ENCODE peak calls at places on chromosomes 13 and 19, in ten cellular contexts. L, E, M, F, H, S, Z, J, A and B are unnamed samples.
A peak's percentile ranks its signal among the peaks of the same experiment; 100 is the strongest.

GRCh38 chr13:77528834-77529500 is 6.5 kb upstream of the SCEL start:
- DNase-seq in L (no peak), E (no peak), M (no peak), F (no peak), H (no peak), S (no peak), Z (no peak), J (no peak), A (no peak), B (no peak)

GRCh38 chr13:45674908-45675307 is 27.2 kb upstream of the CBY2 start:
- DNase-seq in L (peak; percentile 28), E (no peak), M (no peak), F (no peak), H (no peak), S (no peak), Z (no peak), J (no peak), A (no peak), B (no peak)

GRCh38 chr19:33640773-33641172 is 19.0 kb downstream of the CHST8 start:
- DNase-seq in L (no peak), E (peak; percentile 48), M (no peak), F (no peak), H (no peak), S (no peak), Z (no peak), J (no peak), A (no peak), B (peak; percentile 35)

GRCh38 chr13:36029171-36029570 is 102.0 kb downstream of the DCLK1 start:
- DNase-seq in L (no peak), E (no peak), M (no peak), F (no peak), H (no peak), S (no peak), Z (no peak), J (no peak), A (no peak), B (no peak)

GRCh38 chr13:23867027-23867491 is 22.1 kb downstream of the MIPEP start:
- DNase-seq in L (no peak), E (no peak), M (no peak), F (no peak), H (peak; percentile 17), S (no peak), Z (no peak), J (no peak), A (peak; percentile 7), B (no peak)

GRCh38 chr13:66114127-66114526 is 1116.0 kb downstream of the PCDH9 start:
- DNase-seq in L (no peak), E (no peak), M (no peak), F (no peak), H (no peak), S (no peak), Z (no peak), J (no peak), A (no peak), B (no peak)

GRCh38 chr19:31372245-31372781 is 23.1 kb upstream of the TSHZ3 start:
- DNase-seq in L (no peak), E (no peak), M (no peak), F (no peak), H (no peak), S (no peak), Z (no peak), J (no peak), A (no peak), B (no peak)

GRCh38 chr19:2462635-2463421 is 6.1 kb upstream of the LMNB2 start:
- DNase-seq in L (peak; percentile 84), E (peak; percentile 90), M (peak; percentile 83), F (peak; percentile 97), H (peak; percentile 96), S (peak; percentile 91), Z (peak; percentile 93), J (peak; percentile 38), A (peak; percentile 90), B (peak; percentile 83)

GRCh38 chr13:99473515-99473914 is 27.8 kb upstream of the TM9SF2 start:
- DNase-seq in L (no peak), E (no peak), M (no peak), F (no peak), H (no peak), S (no peak), Z (no peak), J (no peak), A (no peak), B (no peak)
- TF ChIP-seq POLR2A in L (no peak), E (no peak), M (no peak), F (no peak), H (no peak), S (no peak), Z (no peak), J (no peak), A (no peak), B (no peak)

DNA sequence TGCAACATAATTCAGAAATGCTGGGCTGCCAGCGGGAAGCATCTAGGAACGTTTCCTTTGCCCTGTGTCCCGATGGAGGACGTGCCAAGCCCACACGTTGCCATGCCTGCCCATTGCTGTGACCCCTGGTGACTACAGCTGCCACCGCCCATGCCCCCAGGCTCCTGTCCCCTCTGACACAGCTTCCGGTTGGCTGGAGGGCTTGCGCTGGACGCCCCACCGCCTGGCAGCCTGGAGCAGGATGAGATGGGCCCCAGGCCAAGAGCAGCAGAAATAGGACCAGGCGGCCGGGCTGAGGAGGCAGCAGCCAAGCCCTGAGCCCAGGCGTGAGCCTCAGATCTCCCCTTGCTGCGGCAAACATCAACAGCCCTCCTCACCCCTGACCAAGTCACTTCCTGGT is 125.9 kb downstream of the COL4A2 start:
- DNase-seq in L (no peak), E (peak; percentile 79), M (no peak), F (no peak), H (no peak), S (no peak), Z (no peak), J (peak; percentile 27), A (no peak), B (no peak)
- TF ChIP-seq POLR2A in L (no peak), E (no peak), M (no peak), F (no peak), H (no peak), S (no peak), Z (no peak), J (no peak), A (no peak), B (no peak)

GRCh38 chr19:6737873-6738725 is 719 bp upstream of the GPR108 start:
- DNase-seq in L (peak; percentile 83), E (no peak), M (peak; percentile 99), F (no peak), H (peak; percentile 84), S (no peak), Z (peak; percentile 97), J (peak; percentile 75), A (peak; percentile 77), B (peak; percentile 92)

GRCh38 chr19:6737284-6737872 is at the start of gene GPR108:
- DNase-seq in L (peak; percentile 100), E (peak; percentile 100), M (peak; percentile 100), F (peak; percentile 100), H (peak; percentile 99), S (peak; percentile 99), Z (peak; percentile 99), J (peak; percentile 100), A (peak; percentile 99), B (peak; percentile 100)

GRCh38 chr19:6735181-6735891 is 2.0 kb downstream of the GPR108 start:
- DNase-seq in L (no peak), E (no peak), M (no peak), F (no peak), H (no peak), S (no peak), Z (no peak), J (no peak), A (no peak), B (no peak)

GRCh38 chr19:6736917-6737283 is 480 bp downstream of the GPR108 start:
- DNase-seq in L (no peak), E (no peak), M (no peak), F (no peak), H (no peak), S (no peak), Z (no peak), J (no peak), A (no peak), B (peak; percentile 77)

DNA sequence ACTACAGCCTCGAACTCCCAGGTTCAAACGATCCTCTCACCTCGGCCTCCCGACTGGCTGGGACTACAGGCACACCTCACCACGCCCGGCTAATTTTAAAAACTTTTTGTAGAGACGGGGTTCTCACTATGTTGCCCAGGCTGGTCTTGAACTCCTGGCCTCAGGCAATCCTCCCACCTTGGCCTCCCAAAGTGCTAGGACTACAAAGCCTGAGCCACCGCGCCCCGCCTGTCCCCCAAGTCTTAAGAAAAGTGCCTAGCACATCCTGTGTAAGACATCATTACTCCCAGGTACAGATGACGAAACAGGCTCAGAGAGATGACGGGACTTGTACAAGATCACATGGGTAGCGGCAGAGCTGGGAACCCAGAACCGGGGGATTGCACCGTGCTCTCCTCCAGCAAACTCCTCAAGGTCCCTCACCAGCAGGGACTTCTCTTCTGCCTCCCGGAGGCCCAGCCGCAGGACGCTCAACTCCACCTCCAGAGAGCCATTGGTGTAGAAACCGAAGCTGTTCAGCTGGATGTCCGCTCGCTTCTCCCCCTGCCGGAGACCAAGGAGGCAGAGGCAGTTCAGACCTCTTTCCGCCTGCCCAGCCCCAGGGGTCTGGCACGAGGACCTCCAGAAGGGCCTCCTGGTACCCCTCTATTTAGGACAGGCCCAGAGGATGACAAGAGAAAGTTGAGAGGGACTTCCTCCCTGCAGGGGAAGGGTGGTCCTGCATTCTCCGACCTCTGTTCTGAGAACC is 1.0 kb downstream of the GPR108 start:
- DNase-seq in L (peak; percentile 77), E (peak; percentile 53), M (peak; percentile 84), F (peak; percentile 81), H (peak; percentile 87), S (no peak), Z (peak; percentile 70), J (peak; percentile 48), A (peak; percentile 63), B (peak; percentile 93)
- TF ChIP-seq POLR2A in L (no peak), E (no peak), M (peak; percentile 25), F (peak; percentile 39), H (peak; percentile 15), S (no peak), Z (no peak), J (peak; percentile 17), A (no peak), B (no peak)

GRCh38 chr19:45640849-45641273 is 1.7 kb upstream of the EML2 start:
- DNase-seq in L (peak; percentile 32), E (no peak), M (no peak), F (peak; percentile 77), H (no peak), S (no peak), Z (no peak), J (no peak), A (no peak), B (peak; percentile 83)

GRCh38 chr19:45637890-45638667 is 1.1 kb downstream of the EML2 start:
- DNase-seq in L (no peak), E (no peak), M (no peak), F (no peak), H (peak; percentile 62), S (no peak), Z (no peak), J (no peak), A (no peak), B (no peak)

GRCh38 chr19:45636902-45637301 is 2.3 kb downstream of the EML2 start:
- DNase-seq in L (no peak), E (no peak), M (no peak), F (no peak), H (no peak), S (no peak), Z (no peak), J (no peak), A (no peak), B (no peak)

GRCh38 chr19:45641274-45642105 is 2.3 kb upstream of the EML2 start:
- DNase-seq in L (peak; percentile 91), E (no peak), M (peak; percentile 83), F (peak; percentile 97), H (peak; percentile 98), S (peak; percentile 92), Z (peak; percentile 87), J (peak; percentile 25), A (peak; percentile 83), B (peak; percentile 92)

GRCh38 chr19:45638930-45639729 is at the start of gene EML2:
- DNase-seq in L (peak; percentile 32), E (peak; percentile 91), M (peak; percentile 62), F (no peak), H (peak; percentile 49), S (no peak), Z (peak; percentile 57), J (no peak), A (no peak), B (peak; percentile 93)
- TF ChIP-seq POLR2A in L (no peak), E (no peak), M (no peak), F (no peak), H (peak; percentile 48), S (no peak), Z (no peak), J (no peak), A (no peak), B (no peak)